ENCODE peak calls at places on chromosomes 7 and 10, in seven cellular contexts. One of them, this sample, is unnamed.

GRCh38 chr10:32413513-32413912 is 32.4 kb upstream of the CCDC7 start:
- DNase-seq in cardiac fibroblast: peak; percentile 91
- DNase-seq in heart left ventricle: no peak
- DNase-seq in PC-9: peak; percentile 58
- DNase-seq in nephron progenitor cell: no peak
- DNase-seq in cardiac muscle cell: peak; percentile 66
- DNase-seq in thoracic aorta: no peak
- DNase-seq in this sample: no peak

GRCh38 chr10:1978593-1978992 is 241.3 kb upstream of the ADARB2 start:
- DNase-seq in cardiac fibroblast: no peak
- DNase-seq in heart left ventricle: no peak
- DNase-seq in PC-9: peak; percentile 36
- DNase-seq in nephron progenitor cell: no peak
- DNase-seq in cardiac muscle cell: no peak
- DNase-seq in thoracic aorta: no peak
- DNase-seq in this sample: no peak

GRCh38 chr7:137879357-137880158 is 32.8 kb upstream of the DGKI start:
- DNase-seq in cardiac fibroblast: peak; percentile 82
- DNase-seq in heart left ventricle: no peak
- DNase-seq in PC-9: no peak
- DNase-seq in nephron progenitor cell: peak; percentile 10
- DNase-seq in cardiac muscle cell: peak; percentile 43
- DNase-seq in thoracic aorta: no peak
- DNase-seq in this sample: no peak

GRCh38 chr7:153022796-153023592 is 263.4 kb downstream of the ACTR3B start:
- DNase-seq in cardiac fibroblast: no peak
- DNase-seq in heart left ventricle: no peak
- DNase-seq in PC-9: no peak
- DNase-seq in nephron progenitor cell: no peak
- DNase-seq in cardiac muscle cell: no peak
- DNase-seq in thoracic aorta: no peak
- DNase-seq in this sample: no peak

GRCh38 chr7:31710171-31710570 is 23.2 kb downstream of the PPP1R17 start:
- DNase-seq in cardiac fibroblast: no peak
- DNase-seq in heart left ventricle: no peak
- DNase-seq in PC-9: peak; percentile 25
- DNase-seq in nephron progenitor cell: no peak
- DNase-seq in cardiac muscle cell: no peak
- DNase-seq in thoracic aorta: no peak
- DNase-seq in this sample: no peak

GRCh38 chr7:112134039-112134438 is 72.2 kb downstream of the DOCK4 start:
- DNase-seq in cardiac fibroblast: no peak
- DNase-seq in heart left ventricle: no peak
- DNase-seq in PC-9: no peak
- DNase-seq in nephron progenitor cell: no peak
- DNase-seq in cardiac muscle cell: no peak
- DNase-seq in thoracic aorta: no peak
- DNase-seq in this sample: no peak

GRCh38 chr7:424961-425793 is 94.5 kb downstream of the PDGFA start:
- DNase-seq in cardiac fibroblast: peak; percentile 14
- DNase-seq in heart left ventricle: no peak
- DNase-seq in PC-9: no peak
- DNase-seq in nephron progenitor cell: no peak
- DNase-seq in cardiac muscle cell: no peak
- DNase-seq in thoracic aorta: peak; percentile 36
- DNase-seq in this sample: no peak

GRCh38 chr7:43750016-43750887 is 8.2 kb upstream of the BLVRA start:
- DNase-seq in cardiac fibroblast: no peak
- DNase-seq in heart left ventricle: no peak
- DNase-seq in PC-9: no peak
- DNase-seq in nephron progenitor cell: peak; percentile 23
- DNase-seq in cardiac muscle cell: peak; percentile 85
- DNase-seq in thoracic aorta: no peak
- DNase-seq in this sample: no peak

GRCh38 chr10:73591935-73592699 is 975 bp upstream of the USP54 start:
- DNase-seq in cardiac fibroblast: peak; percentile 65
- DNase-seq in heart left ventricle: peak; percentile 61
- DNase-seq in PC-9: peak; percentile 57
- DNase-seq in nephron progenitor cell: peak; percentile 56
- DNase-seq in cardiac muscle cell: peak; percentile 58
- DNase-seq in thoracic aorta: no peak
- DNase-seq in this sample: peak; percentile 99

GRCh38 chr10:3528271-3528670 is 256.7 kb downstream of the KLF6 start:
- DNase-seq in cardiac fibroblast: peak; percentile 31
- DNase-seq in heart left ventricle: no peak
- DNase-seq in PC-9: no peak
- DNase-seq in nephron progenitor cell: no peak
- DNase-seq in cardiac muscle cell: no peak
- DNase-seq in thoracic aorta: no peak
- DNase-seq in this sample: no peak

GRCh38 chr10:43211030-43211429 is 55.8 kb downstream of the RASGEF1A start:
- DNase-seq in cardiac fibroblast: peak; percentile 37
- DNase-seq in heart left ventricle: no peak
- DNase-seq in PC-9: no peak
- DNase-seq in nephron progenitor cell: no peak
- DNase-seq in cardiac muscle cell: peak; percentile 43
- DNase-seq in thoracic aorta: no peak
- DNase-seq in this sample: no peak

GRCh38 chr10:15200626-15201025 is 32.1 kb upstream of the NMT2 start:
- DNase-seq in cardiac fibroblast: peak; percentile 89
- DNase-seq in heart left ventricle: no peak
- DNase-seq in PC-9: peak; percentile 94
- DNase-seq in nephron progenitor cell: no peak
- DNase-seq in cardiac muscle cell: peak; percentile 84
- DNase-seq in thoracic aorta: no peak
- DNase-seq in this sample: no peak

GRCh38 chr7:39379416-39379815 is 186.8 kb upstream of the YAE1 start:
- DNase-seq in cardiac fibroblast: no peak
- DNase-seq in heart left ventricle: no peak
- DNase-seq in PC-9: no peak
- DNase-seq in nephron progenitor cell: no peak
- DNase-seq in cardiac muscle cell: no peak
- DNase-seq in thoracic aorta: no peak
- DNase-seq in this sample: no peak

GRCh38 chr7:106052681-106053080 is 59.4 kb downstream of the SYPL1 start:
- DNase-seq in cardiac fibroblast: no peak
- DNase-seq in heart left ventricle: no peak
- DNase-seq in PC-9: no peak
- DNase-seq in nephron progenitor cell: no peak
- DNase-seq in cardiac muscle cell: no peak
- DNase-seq in thoracic aorta: no peak
- DNase-seq in this sample: no peak
- TF ChIP-seq CTCF in cardiac fibroblast: no peak
- TF ChIP-seq CTCF in heart left ventricle: no peak
- TF ChIP-seq CTCF in PC-9: no peak
- TF ChIP-seq CTCF in nephron progenitor cell: no peak
- TF ChIP-seq CTCF in cardiac muscle cell: no peak
- TF ChIP-seq CTCF in thoracic aorta: no peak
- TF ChIP-seq CTCF in this sample: no peak

GRCh38 chr7:95246935-95247370 is 77.4 kb downstream of the PON1 start:
- DNase-seq in cardiac fibroblast: peak; percentile 84
- DNase-seq in heart left ventricle: peak; percentile 32
- DNase-seq in PC-9: peak; percentile 47
- DNase-seq in nephron progenitor cell: peak; percentile 55
- DNase-seq in cardiac muscle cell: peak; percentile 90
- DNase-seq in thoracic aorta: no peak
- DNase-seq in this sample: peak; percentile 56
- TF ChIP-seq CTCF in cardiac fibroblast: peak; percentile 62
- TF ChIP-seq CTCF in heart left ventricle: peak; percentile 74
- TF ChIP-seq CTCF in PC-9: peak; percentile 83
- TF ChIP-seq CTCF in nephron progenitor cell: peak; percentile 69
- TF ChIP-seq CTCF in cardiac muscle cell: peak; percentile 74
- TF ChIP-seq CTCF in thoracic aorta: peak; percentile 62
- TF ChIP-seq CTCF in this sample: peak; percentile 91

GRCh38 chr10:80284522-80284921 is 4.9 kb downstream of the MAT1A start:
- DNase-seq in cardiac fibroblast: no peak
- DNase-seq in heart left ventricle: no peak
- DNase-seq in PC-9: no peak
- DNase-seq in nephron progenitor cell: no peak
- DNase-seq in cardiac muscle cell: no peak
- DNase-seq in thoracic aorta: no peak
- DNase-seq in this sample: no peak

GRCh38 chr10:80290474-80291220 is 1.2 kb upstream of the MAT1A start:
- DNase-seq in cardiac fibroblast: no peak
- DNase-seq in heart left ventricle: no peak
- DNase-seq in PC-9: no peak
- DNase-seq in nephron progenitor cell: no peak
- DNase-seq in cardiac muscle cell: no peak
- DNase-seq in thoracic aorta: no peak
- DNase-seq in this sample: peak; percentile 8

GRCh38 chr10:80292607-80293239 is 3.3 kb upstream of the MAT1A start:
- DNase-seq in cardiac fibroblast: no peak
- DNase-seq in heart left ventricle: no peak
- DNase-seq in PC-9: no peak
- DNase-seq in nephron progenitor cell: no peak
- DNase-seq in cardiac muscle cell: no peak
- DNase-seq in thoracic aorta: no peak
- DNase-seq in this sample: no peak

GRCh38 chr10:80288849-80289248 is 609 bp downstream of the MAT1A start:
- DNase-seq in cardiac fibroblast: no peak
- DNase-seq in heart left ventricle: no peak
- DNase-seq in PC-9: no peak
- DNase-seq in nephron progenitor cell: no peak
- DNase-seq in cardiac muscle cell: no peak
- DNase-seq in thoracic aorta: no peak
- DNase-seq in this sample: no peak

DNA sequence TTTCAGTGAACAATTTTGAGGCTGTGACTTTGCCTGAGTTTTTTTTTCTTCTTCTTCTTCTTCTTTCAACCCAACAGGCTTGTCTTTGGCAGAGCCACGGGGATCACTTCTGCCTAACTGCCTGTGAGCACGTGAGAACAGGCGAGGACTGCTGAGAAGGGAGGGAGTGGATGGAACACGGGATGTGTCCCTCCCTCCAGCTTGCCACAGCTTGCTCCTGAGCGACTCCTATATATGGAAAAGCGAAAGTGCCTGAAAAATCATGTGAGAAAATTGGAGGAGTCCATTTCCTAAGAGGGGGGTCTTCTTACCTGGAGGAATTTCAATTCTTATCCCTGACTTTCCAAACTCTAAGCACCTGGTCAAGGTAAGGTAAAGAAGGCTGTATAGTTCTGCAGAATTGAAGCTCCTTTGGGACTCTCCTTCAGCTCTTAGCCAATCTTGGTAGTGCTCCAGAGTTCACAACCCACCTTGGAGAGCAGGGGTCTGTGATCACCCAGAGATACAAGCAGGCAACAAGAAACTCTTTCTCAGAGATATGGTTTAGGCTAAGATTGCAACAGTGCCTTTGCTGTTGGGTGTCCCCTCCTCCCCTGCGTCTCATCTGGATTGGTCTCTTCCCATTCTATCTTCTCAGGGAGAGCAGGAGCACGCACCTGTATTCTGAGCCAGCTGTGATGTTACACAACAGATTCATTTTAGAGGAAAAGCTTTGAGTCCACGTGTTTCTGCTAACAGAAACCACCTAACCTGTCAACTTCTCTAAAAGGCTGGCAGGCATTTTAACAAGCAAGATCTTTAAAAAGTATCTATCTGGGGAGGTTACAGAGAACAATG is at the start of gene MAT1A:
- DNase-seq in cardiac fibroblast: peak; percentile 3
- DNase-seq in heart left ventricle: no peak
- DNase-seq in PC-9: no peak
- DNase-seq in nephron progenitor cell: no peak
- DNase-seq in cardiac muscle cell: peak; percentile 33
- DNase-seq in thoracic aorta: no peak
- DNase-seq in this sample: peak; percentile 8
- TF ChIP-seq CTCF in cardiac fibroblast: no peak
- TF ChIP-seq CTCF in heart left ventricle: no peak
- TF ChIP-seq CTCF in PC-9: no peak
- TF ChIP-seq CTCF in nephron progenitor cell: no peak
- TF ChIP-seq CTCF in cardiac muscle cell: peak; percentile 9
- TF ChIP-seq CTCF in thoracic aorta: no peak
- TF ChIP-seq CTCF in this sample: no peak

GRCh38 chr7:41118490-41118889 is 584.4 kb downstream of the INHBA start:
- DNase-seq in cardiac fibroblast: no peak
- DNase-seq in heart left ventricle: no peak
- DNase-seq in PC-9: no peak
- DNase-seq in nephron progenitor cell: no peak
- DNase-seq in cardiac muscle cell: no peak
- DNase-seq in thoracic aorta: no peak
- DNase-seq in this sample: no peak
- TF ChIP-seq CTCF in cardiac fibroblast: no peak
- TF ChIP-seq CTCF in heart left ventricle: no peak
- TF ChIP-seq CTCF in PC-9: no peak
- TF ChIP-seq CTCF in nephron progenitor cell: no peak
- TF ChIP-seq CTCF in cardiac muscle cell: no peak
- TF ChIP-seq CTCF in thoracic aorta: no peak
- TF ChIP-seq CTCF in this sample: no peak

GRCh38 chr10:120505056-120505455 is 48.0 kb downstream of the PLPP4 start:
- DNase-seq in cardiac fibroblast: no peak
- DNase-seq in heart left ventricle: no peak
- DNase-seq in PC-9: no peak
- DNase-seq in nephron progenitor cell: no peak
- DNase-seq in cardiac muscle cell: no peak
- DNase-seq in thoracic aorta: no peak
- DNase-seq in this sample: no peak
- TF ChIP-seq CTCF in cardiac fibroblast: no peak
- TF ChIP-seq CTCF in heart left ventricle: no peak
- TF ChIP-seq CTCF in PC-9: no peak
- TF ChIP-seq CTCF in nephron progenitor cell: no peak
- TF ChIP-seq CTCF in cardiac muscle cell: no peak
- TF ChIP-seq CTCF in thoracic aorta: no peak
- TF ChIP-seq CTCF in this sample: no peak

GRCh38 chr10:96642530-96642929 is 55.7 kb upstream of the TM9SF3 start:
- DNase-seq in cardiac fibroblast: no peak
- DNase-seq in heart left ventricle: no peak
- DNase-seq in PC-9: no peak
- DNase-seq in nephron progenitor cell: no peak
- DNase-seq in cardiac muscle cell: no peak
- DNase-seq in thoracic aorta: no peak
- DNase-seq in this sample: no peak

GRCh38 chr10:96645191-96645721 is 58.4 kb upstream of the TM9SF3 start:
- DNase-seq in cardiac fibroblast: no peak
- DNase-seq in heart left ventricle: peak; percentile 31
- DNase-seq in PC-9: no peak
- DNase-seq in nephron progenitor cell: no peak
- DNase-seq in cardiac muscle cell: no peak
- DNase-seq in thoracic aorta: no peak
- DNase-seq in this sample: no peak

GRCh38 chr10:96641896-96642295 is 55.1 kb upstream of the TM9SF3 start:
- DNase-seq in cardiac fibroblast: no peak
- DNase-seq in heart left ventricle: no peak
- DNase-seq in PC-9: no peak
- DNase-seq in nephron progenitor cell: no peak
- DNase-seq in cardiac muscle cell: no peak
- DNase-seq in thoracic aorta: no peak
- DNase-seq in this sample: no peak

GRCh38 chr10:96642973-96643372 is 56.2 kb upstream of the TM9SF3 start:
- DNase-seq in cardiac fibroblast: peak; percentile 18
- DNase-seq in heart left ventricle: peak; percentile 62
- DNase-seq in PC-9: no peak
- DNase-seq in nephron progenitor cell: peak; percentile 69
- DNase-seq in cardiac muscle cell: peak; percentile 27
- DNase-seq in thoracic aorta: peak; percentile 21
- DNase-seq in this sample: no peak

DNA sequence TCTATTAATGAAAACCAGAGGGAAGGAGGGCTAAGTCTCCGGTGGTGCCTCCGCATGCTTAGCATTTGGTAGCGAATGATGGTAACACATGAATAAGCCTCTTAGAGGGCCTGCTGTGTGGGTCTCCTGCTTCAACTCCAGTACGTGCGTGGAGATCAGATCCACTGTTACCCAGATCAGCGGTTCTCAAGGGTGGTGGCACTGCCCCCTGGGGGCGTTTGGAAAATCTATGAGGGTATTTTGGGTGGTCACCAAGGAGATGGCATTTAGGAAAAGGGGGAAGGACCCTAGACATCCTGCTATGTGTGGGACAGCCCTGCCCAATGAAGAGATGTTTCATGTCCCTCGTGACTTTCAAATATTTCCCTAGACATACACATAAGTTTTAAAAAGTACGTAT is 57.1 kb upstream of the TM9SF3 start:
- DNase-seq in cardiac fibroblast: no peak
- DNase-seq in heart left ventricle: no peak
- DNase-seq in PC-9: no peak
- DNase-seq in nephron progenitor cell: no peak
- DNase-seq in cardiac muscle cell: no peak
- DNase-seq in thoracic aorta: no peak
- DNase-seq in this sample: no peak
- TF ChIP-seq CTCF in cardiac fibroblast: no peak
- TF ChIP-seq CTCF in heart left ventricle: no peak
- TF ChIP-seq CTCF in PC-9: no peak
- TF ChIP-seq CTCF in nephron progenitor cell: no peak
- TF ChIP-seq CTCF in cardiac muscle cell: no peak
- TF ChIP-seq CTCF in thoracic aorta: no peak
- TF ChIP-seq CTCF in this sample: no peak